ENCODE peak calls at places on chromosome 22, in nine cellular contexts. X is aorta; D is cardiac muscle cell; T is IMR-90; V is vagina; E is suprapubic skin; R is naive thymus-derived CD4-positive, alpha-beta T cell; F is endodermal cell; A is gastrocnemius medialis. M is an unnamed sample.

GRCh38 chr22:47174671-47175111 is 412.2 kb downstream of the TBC1D22A start:
- DNase-seq in V (no peak), A (no peak), X (peak; percentile 64), F (peak; percentile 43), T (no peak), D (no peak), R (no peak), E (peak; percentile 64), M (no peak)

GRCh38 chr22:44242946-44243724 is 62.4 kb downstream of the PARVG start:
- DNase-seq in D (no peak), V (peak; percentile 89), E (peak; percentile 54), R (no peak), T (no peak), X (no peak), F (peak; percentile 37), A (no peak), M (no peak)

GRCh38 chr22:44622147-44622427 is 79.9 kb upstream of the PRR5 start:
- DNase-seq in V (no peak), E (no peak), R (no peak), A (no peak), D (no peak), T (no peak), X (peak; percentile 63), F (peak; percentile 69), M (no peak)

GRCh38 chr22:36026741-36027140 is 1.9 kb downstream of the RBFOX2 start:
- DNase-seq in A (no peak), R (no peak), V (no peak), T (peak; percentile 60), D (peak; percentile 35), F (no peak), X (no peak), E (no peak), M (no peak)

GRCh38 chr22:45051946-45052345 is 42.1 kb upstream of the PHF21B start:
- DNase-seq in R (no peak), V (no peak), F (no peak), T (no peak), D (no peak), E (no peak), A (no peak), X (no peak), M (no peak)

GRCh38 chr22:49507607-49508292 is 319.9 kb downstream of the BRD1 start:
- DNase-seq in D (no peak), F (peak; percentile 6), E (no peak), A (no peak), T (no peak), V (peak; percentile 61), R (no peak), X (peak; percentile 61), M (no peak)

GRCh38 chr22:43230983-43231723 is 44.2 kb upstream of the TTLL12 start:
- DNase-seq in V (no peak), T (peak; percentile 28), X (no peak), A (no peak), R (peak; percentile 59), F (peak; percentile 97), D (peak; percentile 71), E (no peak), M (peak; percentile 34)

GRCh38 chr22:45969414-45969799 is 7.6 kb downstream of the WNT7B start:
- DNase-seq in V (no peak), A (no peak), F (peak; percentile 79), E (no peak), D (peak; percentile 23), T (no peak), X (no peak), R (no peak), M (no peak)

GRCh38 chr22:31956360-31956759 is 12.0 kb downstream of the YWHAH start:
- DNase-seq in E (no peak), A (no peak), T (no peak), V (no peak), R (peak; percentile 15), D (no peak), F (no peak), X (no peak), M (no peak)

GRCh38 chr22:43432883-43433415 is 21.1 kb downstream of the MPPED1 start:
- DNase-seq in E (no peak), A (no peak), V (no peak), F (no peak), D (no peak), T (no peak), X (peak; percentile 34), R (no peak), M (no peak)

GRCh38 chr22:46971141-46971775 is 208.8 kb downstream of the TBC1D22A start:
- DNase-seq in T (peak; percentile 83), A (no peak), V (no peak), X (no peak), E (no peak), R (no peak), D (peak; percentile 67), F (peak; percentile 51), M (peak; percentile 37)

GRCh38 chr22:30457964-30458363 is 13.9 kb downstream of the SEC14L3 start:
- DNase-seq in F (no peak), D (no peak), T (peak; percentile 38), X (no peak), V (no peak), E (no peak), R (no peak), A (no peak), M (no peak)

GRCh38 chr22:17990167-17990566 is 34.2 kb downstream of the MICAL3 start:
- DNase-seq in D (no peak), A (no peak), V (no peak), R (no peak), T (no peak), F (no peak), E (no peak), X (no peak), M (no peak)

GRCh38 chr22:50153056-50153755 is 17.3 kb upstream of the PANX2 start:
- DNase-seq in D (no peak), T (no peak), E (peak; percentile 72), X (no peak), R (no peak), A (no peak), F (no peak), V (no peak), M (no peak)

GRCh38 chr22:39437836-39438704 is 18.7 kb upstream of the MGAT3 start:
- DNase-seq in V (no peak), R (no peak), D (no peak), T (no peak), A (no peak), X (no peak), F (no peak), E (no peak), M (no peak)

GRCh38 chr22:35537252-35537651 is 3.4 kb upstream of the RASD2 start:
- DNase-seq in X (no peak), A (no peak), E (no peak), D (no peak), V (no peak), R (no peak), F (no peak), T (no peak), M (no peak)

DNA sequence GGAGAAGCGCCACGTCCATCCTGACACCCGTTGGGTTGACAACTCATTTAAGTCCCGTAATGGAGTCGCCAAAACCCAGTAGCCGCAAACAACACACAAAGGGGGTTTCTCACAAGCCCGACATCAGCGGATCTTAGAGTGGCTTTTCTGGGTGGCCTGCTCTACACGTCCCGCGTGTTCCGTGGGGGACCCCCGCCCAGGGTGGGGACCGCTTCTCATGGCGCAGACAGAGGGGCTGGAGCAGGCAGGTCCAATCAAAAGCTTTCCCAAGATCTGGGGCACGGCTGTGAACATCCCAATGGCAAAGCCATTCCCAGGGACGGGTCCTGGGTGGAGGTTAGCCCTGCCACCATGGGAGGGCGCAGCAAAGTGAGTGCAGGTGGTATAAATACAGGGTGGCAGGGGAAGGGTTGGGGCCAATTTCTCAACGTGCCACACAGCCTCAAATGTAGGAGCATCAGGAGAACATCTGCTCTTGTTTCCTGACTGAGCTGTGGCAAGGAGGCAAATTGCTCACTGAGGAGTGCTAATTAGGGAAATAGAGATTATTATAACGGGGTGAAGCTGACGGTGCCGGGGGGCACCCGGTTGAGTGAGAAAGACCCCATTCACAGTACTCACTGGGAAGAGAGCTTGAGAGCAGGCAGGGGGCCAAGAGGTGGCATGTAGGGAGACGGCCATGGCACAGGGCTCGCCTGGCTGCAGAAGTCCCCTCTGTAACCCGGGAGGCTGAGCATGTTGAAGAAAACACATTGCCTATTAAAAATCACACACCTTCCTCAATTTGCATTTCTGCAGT is 1447.2 kb downstream of the TBC1D22A start:
- DNase-seq in E (no peak), R (no peak), F (no peak), X (no peak), D (no peak), V (no peak), A (no peak), T (no peak), M (no peak)
- H3K27ac ChIP-seq in E (no peak overlapping the region), R (no peak overlapping the region), F (no peak overlapping the region), X (no peak overlapping the region), D (no peak overlapping the region), V (no peak overlapping the region), A (no peak overlapping the region), T (no peak overlapping the region), M (no peak overlapping the region)

GRCh38 chr22:40678493-40679248 is 613 bp upstream of the MCHR1 start:
- DNase-seq in X (no peak), D (no peak), F (no peak), T (no peak), E (no peak), A (no peak), R (no peak), V (no peak), M (no peak)
- H3K4me3 ChIP-seq in X (no peak overlapping the region), D (no peak overlapping the region), F (no peak overlapping the region), T (no peak overlapping the region), E (peak overlapping the region; percentile 35), A (no peak overlapping the region), R (no peak overlapping the region), V (no peak overlapping the region), M (peak overlapping the region; percentile 53)

GRCh38 chr22:37733625-37734401 is 37.0 kb downstream of the TRIOBP start:
- DNase-seq in A (no peak), D (no peak), E (no peak), F (peak; percentile 52), V (no peak), X (no peak), T (no peak), R (no peak), M (no peak)

GRCh38 chr22:37734402-37734700 is 37.5 kb downstream of the TRIOBP start:
- DNase-seq in E (no peak), A (no peak), F (peak; percentile 45), X (no peak), D (no peak), R (no peak), T (no peak), V (no peak), M (no peak)

GRCh38 chr22:37735054-37735453 is 38.2 kb downstream of the TRIOBP start:
- DNase-seq in R (no peak), E (no peak), D (peak; percentile 75), T (no peak), X (peak; percentile 81), V (no peak), A (no peak), F (peak; percentile 89), M (peak; percentile 41)

GRCh38 chr22:37731804-37732471 is 35.1 kb downstream of the TRIOBP start:
- DNase-seq in T (no peak), R (no peak), D (no peak), F (peak; percentile 53), E (no peak), A (no peak), V (no peak), X (no peak), M (no peak)

GRCh38 chr22:37732699-37733607 is 36.1 kb downstream of the TRIOBP start:
- DNase-seq in D (no peak), V (no peak), F (no peak), T (no peak), R (no peak), A (no peak), E (no peak), X (no peak), M (no peak)
- H3K27ac ChIP-seq in D (no peak overlapping the region), V (no peak overlapping the region), F (no peak overlapping the region), T (no peak overlapping the region), R (no peak overlapping the region), A (no peak overlapping the region), E (no peak overlapping the region), X (no peak overlapping the region), M (no peak overlapping the region)

GRCh38 chr22:22815397-22816170 is 72.0 kb upstream of the IGLL5 start:
- DNase-seq in V (no peak), F (no peak), X (no peak), T (no peak), R (peak; percentile 39), E (no peak), A (no peak), D (no peak), M (no peak)
- H3K4me3 ChIP-seq in V (no peak overlapping the region), F (no peak overlapping the region), X (no peak overlapping the region), T (no peak overlapping the region), R (peak overlapping the region; percentile 11), E (no peak overlapping the region), A (no peak overlapping the region), D (no peak overlapping the region), M (no peak overlapping the region)